ENCODE peak calls at places on chromosome 7, in five cellular contexts. One of them, this sample, is unnamed.

GRCh38 chr7:111159426-111159825 is 68.5 kb downstream of the LRRN3 start:
- DNase-seq in HepG2: no peak
- DNase-seq in Panc1: no peak
- DNase-seq in HCT116: no peak
- DNase-seq in GM06990: no peak
- DNase-seq in this sample: no peak

GRCh38 chr7:66869660-66870450 is 51.2 kb upstream of the TMEM248 start:
- DNase-seq in HepG2: no peak
- DNase-seq in Panc1: no peak
- DNase-seq in HCT116: no peak
- DNase-seq in GM06990: no peak
- DNase-seq in this sample: no peak

GRCh38 chr7:108066486-108066885 is 63.5 kb upstream of the LAMB1 start:
- DNase-seq in HepG2: peak
- DNase-seq in Panc1: no peak
- DNase-seq in HCT116: no peak
- DNase-seq in GM06990: no peak
- DNase-seq in this sample: no peak

GRCh38 chr7:94354950-94355349 is 39.7 kb upstream of the COL1A2 start:
- DNase-seq in HepG2: no peak
- DNase-seq in Panc1: no peak
- DNase-seq in HCT116: no peak
- DNase-seq in GM06990: no peak
- DNase-seq in this sample: no peak

GRCh38 chr7:36286241-36286640 is 103.4 kb upstream of the ANLN start:
- DNase-seq in HepG2: no peak
- DNase-seq in Panc1: no peak
- DNase-seq in HCT116: no peak
- DNase-seq in GM06990: no peak
- DNase-seq in this sample: no peak

GRCh38 chr7:84237533-84238173 is 43.1 kb upstream of the SEMA3A start:
- DNase-seq in HepG2: no peak
- DNase-seq in Panc1: no peak
- DNase-seq in HCT116: peak
- DNase-seq in GM06990: no peak
- DNase-seq in this sample: no peak

GRCh38 chr7:107816053-107816566 is 13.1 kb upstream of the SLC26A3 start:
- DNase-seq in HepG2: no peak
- DNase-seq in Panc1: no peak
- DNase-seq in HCT116: no peak
- DNase-seq in GM06990: no peak
- DNase-seq in this sample: no peak

GRCh38 chr7:137820156-137820555 is 26.6 kb downstream of the DGKI start:
- DNase-seq in HepG2: no peak
- DNase-seq in Panc1: no peak
- DNase-seq in HCT116: no peak
- DNase-seq in GM06990: no peak
- DNase-seq in this sample: no peak

GRCh38 chr7:23863209-23863798 is 153.3 kb downstream of the STK31 start:
- DNase-seq in HepG2: peak
- DNase-seq in Panc1: peak
- DNase-seq in HCT116: peak
- DNase-seq in GM06990: no peak
- DNase-seq in this sample: no peak

GRCh38 chr7:121372376-121373024 is 23.6 kb downstream of the FAM3C start:
- DNase-seq in HepG2: no peak
- DNase-seq in Panc1: no peak
- DNase-seq in HCT116: no peak
- DNase-seq in GM06990: peak
- DNase-seq in this sample: no peak

GRCh38 chr7:37489703-37490102 is 41.0 kb upstream of the ELMO1 start:
- DNase-seq in HepG2: no peak
- DNase-seq in Panc1: no peak
- DNase-seq in HCT116: no peak
- DNase-seq in GM06990: no peak
- DNase-seq in this sample: no peak

GRCh38 chr7:40865441-40866233 is 730.8 kb downstream of the SUGCT start:
- DNase-seq in HepG2: no peak
- DNase-seq in Panc1: no peak
- DNase-seq in HCT116: no peak
- DNase-seq in GM06990: no peak
- DNase-seq in this sample: no peak

GRCh38 chr7:100351657-100352058 is 6.3 kb upstream of the PILRB start:
- DNase-seq in HepG2: no peak
- DNase-seq in Panc1: no peak
- DNase-seq in HCT116: no peak
- DNase-seq in GM06990: no peak
- DNase-seq in this sample: no peak

GRCh38 chr7:106022193-106022821 is 59.2 kb downstream of the CDHR3 start:
- DNase-seq in HepG2: no peak
- DNase-seq in Panc1: no peak
- DNase-seq in HCT116: no peak
- DNase-seq in GM06990: peak
- DNase-seq in this sample: no peak

GRCh38 chr7:80439894-80440811 is 71.7 kb downstream of the GNAT3 start:
- DNase-seq in HepG2: no peak
- DNase-seq in Panc1: no peak
- DNase-seq in HCT116: no peak
- DNase-seq in GM06990: no peak
- DNase-seq in this sample: no peak

GRCh38 chr7:139035588-139036353 is at the start of gene ZC3HAV1L:
- DNase-seq in HepG2: peak
- DNase-seq in Panc1: no peak
- DNase-seq in HCT116: peak
- DNase-seq in GM06990: peak
- DNase-seq in this sample: peak

GRCh38 chr7:157502701-157503111 is 165.9 kb downstream of the DNAJB6 start:
- DNase-seq in HepG2: no peak
- DNase-seq in Panc1: no peak
- DNase-seq in HCT116: no peak
- DNase-seq in GM06990: no peak
- DNase-seq in this sample: no peak

GRCh38 chr7:102912742-102913141 is at the start of gene LRRC17:
- DNase-seq in HepG2: no peak
- DNase-seq in Panc1: no peak
- DNase-seq in HCT116: no peak
- DNase-seq in GM06990: no peak
- DNase-seq in this sample: no peak

GRCh38 chr7:75727881-75728592 is 10.7 kb downstream of the HIP1 start:
- DNase-seq in HepG2: peak
- DNase-seq in Panc1: no peak
- DNase-seq in HCT116: peak
- DNase-seq in GM06990: no peak
- DNase-seq in this sample: no peak

GRCh38 chr7:98541101-98541500 is 76.0 kb upstream of the NPTX2 start:
- DNase-seq in HepG2: no peak
- DNase-seq in Panc1: no peak
- DNase-seq in HCT116: no peak
- DNase-seq in GM06990: no peak
- DNase-seq in this sample: no peak

GRCh38 chr7:1798191-1798590 is 128.1 kb downstream of the ELFN1 start:
- DNase-seq in HepG2: no peak
- DNase-seq in Panc1: no peak
- DNase-seq in HCT116: no peak
- DNase-seq in GM06990: no peak
- DNase-seq in this sample: no peak

GRCh38 chr7:1800876-1801275 is 130.8 kb downstream of the ELFN1 start:
- DNase-seq in HepG2: no peak
- DNase-seq in Panc1: no peak
- DNase-seq in HCT116: no peak
- DNase-seq in GM06990: no peak
- DNase-seq in this sample: no peak

DNA sequence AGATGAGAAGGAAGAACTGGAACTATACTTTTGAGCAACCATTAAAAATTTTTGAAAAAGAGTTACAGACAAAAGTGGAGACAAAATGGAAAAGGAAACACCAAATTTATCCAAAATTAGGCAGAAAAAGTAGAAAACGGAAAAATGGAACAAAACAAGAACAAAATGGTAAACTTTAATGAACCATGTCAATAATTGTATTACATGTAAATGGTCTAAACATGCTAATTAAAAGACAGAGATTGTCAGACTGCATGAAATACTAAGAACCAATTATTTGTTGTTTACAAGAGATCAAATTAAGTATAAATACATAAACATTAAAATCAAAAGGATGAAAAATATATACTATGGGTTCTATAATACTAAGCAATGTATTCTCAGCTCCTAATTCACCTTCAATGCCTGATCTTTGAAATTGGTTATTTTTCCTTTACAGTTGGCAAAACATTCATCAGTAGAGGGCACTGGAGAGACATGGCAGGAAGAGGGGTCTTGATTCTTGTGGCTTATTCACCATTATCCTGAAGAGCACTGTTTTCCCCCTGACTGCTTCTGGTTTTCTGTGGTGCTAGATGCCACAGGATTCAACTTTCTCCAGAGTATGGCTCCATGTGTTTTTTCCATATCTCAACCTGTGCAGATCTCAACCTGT is 124.9 kb downstream of the ELFN1 start:
- DNase-seq in HepG2: peak
- DNase-seq in Panc1: no peak
- DNase-seq in HCT116: no peak
- DNase-seq in GM06990: no peak
- DNase-seq in this sample: no peak
- TF ChIP-seq CTCF in HepG2: peak
- TF ChIP-seq CTCF in Panc1: no peak
- TF ChIP-seq CTCF in HCT116: no peak
- TF ChIP-seq CTCF in GM06990: no peak
- TF ChIP-seq CTCF in this sample: no peak

DNA sequence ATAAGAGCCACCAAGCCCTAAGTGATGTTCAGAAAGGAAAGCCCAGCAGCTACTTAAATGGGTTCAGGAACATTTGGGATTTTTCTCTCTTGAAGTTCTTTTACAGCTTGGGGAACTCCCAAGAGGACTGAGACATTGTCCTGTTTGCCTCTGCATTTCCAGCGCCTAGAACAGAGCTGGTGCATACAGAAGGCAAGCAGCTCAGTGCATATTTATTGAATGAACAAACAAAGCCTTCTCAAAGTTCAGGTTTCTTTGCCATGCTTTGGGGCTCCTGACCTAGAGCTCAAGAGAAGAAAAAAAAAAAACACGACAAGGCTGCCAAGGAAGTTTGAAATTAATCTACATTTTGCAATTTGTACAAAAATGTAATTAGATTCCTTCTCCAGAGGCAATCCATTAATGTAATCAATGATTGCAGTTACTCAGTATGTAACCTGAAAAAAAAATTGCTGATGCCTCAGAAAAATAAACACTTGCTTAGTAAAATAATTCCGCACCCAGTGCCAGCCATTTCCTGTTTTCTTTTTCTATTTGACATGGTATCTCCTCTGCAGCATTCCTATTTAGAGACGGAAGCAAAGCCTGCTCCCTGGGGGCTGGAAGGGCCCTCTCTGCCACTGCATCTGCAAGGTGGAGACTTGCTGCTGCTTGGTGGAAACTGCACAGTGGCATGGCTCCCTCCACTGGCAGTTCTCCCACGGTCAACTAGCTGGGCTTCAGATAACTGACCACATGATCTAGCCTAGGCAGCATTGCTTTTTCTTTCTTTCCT is 157.3 kb downstream of the TMEM178B start:
- DNase-seq in HepG2: peak
- DNase-seq in Panc1: no peak
- DNase-seq in HCT116: peak
- DNase-seq in GM06990: no peak
- DNase-seq in this sample: no peak
- TF ChIP-seq CTCF in HepG2: peak
- TF ChIP-seq CTCF in Panc1: peak
- TF ChIP-seq CTCF in HCT116: peak
- TF ChIP-seq CTCF in GM06990: peak
- TF ChIP-seq CTCF in this sample: no peak

DNA sequence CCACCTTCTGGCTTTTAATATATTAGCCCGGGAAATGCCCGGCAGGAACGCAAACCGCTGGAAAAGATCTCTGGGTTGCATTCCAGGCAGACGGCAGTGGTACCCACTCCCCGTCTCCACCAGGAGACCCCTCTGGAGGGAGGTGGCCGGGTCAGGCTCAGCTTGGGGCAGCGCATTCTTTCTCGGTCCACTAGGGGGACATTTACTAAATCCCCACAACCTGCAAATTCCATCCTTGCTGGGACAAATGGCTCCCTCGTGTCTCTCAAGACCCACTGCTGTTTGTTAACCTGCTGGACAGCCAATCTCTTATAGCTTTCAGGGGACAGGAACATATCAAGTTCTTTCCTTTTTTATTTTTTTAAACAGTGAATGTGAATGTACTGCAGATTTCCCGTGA is 45.8 kb upstream of the CARD11 start:
- DNase-seq in HepG2: peak
- DNase-seq in Panc1: no peak
- DNase-seq in HCT116: no peak
- DNase-seq in GM06990: no peak
- DNase-seq in this sample: no peak
- TF ChIP-seq CTCF in HepG2: peak
- TF ChIP-seq CTCF in Panc1: peak
- TF ChIP-seq CTCF in HCT116: no peak
- TF ChIP-seq CTCF in GM06990: peak
- TF ChIP-seq CTCF in this sample: no peak

GRCh38 chr7:28474267-28474618 is 61.9 kb downstream of the CREB5 start:
- DNase-seq in HepG2: no peak
- DNase-seq in Panc1: no peak
- DNase-seq in HCT116: no peak
- DNase-seq in GM06990: no peak
- DNase-seq in this sample: no peak

GRCh38 chr7:28470344-28470743 is 58.0 kb downstream of the CREB5 start:
- DNase-seq in HepG2: no peak
- DNase-seq in Panc1: no peak
- DNase-seq in HCT116: no peak
- DNase-seq in GM06990: no peak
- DNase-seq in this sample: no peak

GRCh38 chr7:28477041-28477442 is 64.7 kb downstream of the CREB5 start:
- DNase-seq in HepG2: no peak
- DNase-seq in Panc1: no peak
- DNase-seq in HCT116: no peak
- DNase-seq in GM06990: no peak
- DNase-seq in this sample: no peak

GRCh38 chr7:28472332-28472731 is 60.0 kb downstream of the CREB5 start:
- DNase-seq in HepG2: peak
- DNase-seq in Panc1: no peak
- DNase-seq in HCT116: no peak
- DNase-seq in GM06990: no peak
- DNase-seq in this sample: no peak

DNA sequence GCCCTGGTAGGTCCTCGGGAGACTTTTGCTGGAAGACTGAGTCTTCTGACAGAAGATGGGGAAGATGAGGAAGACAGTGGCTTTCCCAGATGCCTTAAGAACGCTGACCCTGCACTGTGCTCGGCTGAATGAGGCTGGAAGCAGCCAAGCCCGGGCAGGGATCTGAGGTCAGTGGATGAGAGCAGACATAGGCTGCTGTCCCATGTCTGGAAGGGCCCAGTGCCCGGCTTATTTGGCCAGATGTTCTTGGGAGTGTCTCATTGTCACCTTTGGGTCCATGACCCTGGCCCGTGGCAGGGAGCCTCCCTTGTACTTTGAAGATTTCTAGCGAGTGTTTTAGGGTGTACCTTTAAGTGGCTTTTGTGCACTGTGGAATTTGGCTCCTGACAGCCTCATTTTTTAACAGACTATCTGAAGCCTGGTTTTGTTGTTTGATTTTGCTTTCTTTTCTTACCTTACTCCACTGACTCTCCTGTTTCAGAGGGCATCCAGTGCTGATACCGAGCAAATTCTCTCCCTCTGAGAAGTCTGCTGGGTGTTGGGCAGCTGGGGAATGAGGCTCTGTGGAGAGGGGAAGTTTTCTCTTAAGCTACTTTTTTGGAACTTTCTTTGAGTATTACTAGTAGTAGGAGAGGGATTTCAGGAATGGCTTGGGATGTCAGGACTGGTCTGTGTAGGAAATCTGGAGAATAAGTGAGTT is 61.4 kb downstream of the CREB5 start:
- DNase-seq in HepG2: no peak
- DNase-seq in Panc1: no peak
- DNase-seq in HCT116: no peak
- DNase-seq in GM06990: no peak
- DNase-seq in this sample: no peak
- TF ChIP-seq CTCF in HepG2: no peak
- TF ChIP-seq CTCF in Panc1: no peak
- TF ChIP-seq CTCF in HCT116: no peak
- TF ChIP-seq CTCF in GM06990: no peak
- TF ChIP-seq CTCF in this sample: no peak

This sample was measured in D721Med.